ENCODE peak calls at places on chromosomes 11 and 22, in nine cellular contexts. Q is suprapubic skin, C is H54, U is Peyer's patch, Z is lower leg skin, G is tibial nerve, T is GM12891, D is uterus, N is H1. I is an unnamed sample.

GRCh38 chr22:27032121-27032761 is 374.9 kb downstream of the MIAT start:
- DNase-seq in N (peak; percentile 81), Q (no peak), C (no peak), G (no peak), Z (no peak), U (no peak), D (peak; percentile 34), T (no peak), I (peak; percentile 44)

GRCh38 chr11:86265194-86265593 is 20.6 kb downstream of the EED start:
- DNase-seq in T (no peak), G (no peak), U (no peak), N (no peak), Q (no peak), C (no peak), Z (no peak), D (no peak), I (no peak)

GRCh38 chr11:18313985-18314763 is 7.8 kb downstream of the HPS5 start:
- DNase-seq in T (no peak), Q (no peak), U (no peak), C (no peak), D (no peak), N (no peak), Z (no peak), G (no peak), I (peak; percentile 60)

GRCh38 chr22:47124451-47124881 is 362.0 kb downstream of the TBC1D22A start:
- DNase-seq in D (no peak), N (no peak), U (peak; percentile 39), Z (no peak), C (no peak), Q (no peak), T (no peak), G (no peak), I (peak; percentile 22)

GRCh38 chr11:126352934-126353801 is 2.3 kb upstream of the ST3GAL4 start:
- DNase-seq in N (no peak), D (no peak), Z (no peak), C (peak; percentile 42), T (no peak), U (no peak), G (no peak), Q (peak; percentile 49), I (peak; percentile 15)

GRCh38 chr11:90135016-90135415 is 553 bp downstream of the NAALAD2 start:
- DNase-seq in T (no peak), Z (no peak), G (no peak), D (no peak), Q (no peak), C (no peak), N (no peak), U (no peak), I (no peak)

GRCh38 chr11:128924109-128924508 is 18.6 kb downstream of the TP53AIP1 start:
- DNase-seq in Q (no peak), D (no peak), C (no peak), T (no peak), U (no peak), N (no peak), Z (no peak), G (no peak), I (no peak)

GRCh38 chr11:13210424-13210823 is 67.2 kb upstream of the BMAL1 start:
- DNase-seq in D (peak; percentile 44), N (peak; percentile 67), Q (no peak), C (no peak), U (peak; percentile 66), G (peak; percentile 42), T (no peak), Z (no peak), I (peak; percentile 78)

GRCh38 chr11:116772443-116773202 is at the start of gene BUD13:
- DNase-seq in U (peak; percentile 96), Q (peak; percentile 94), D (peak; percentile 91), N (peak; percentile 96), T (peak; percentile 90), C (peak; percentile 63), G (peak; percentile 75), Z (peak; percentile 98), I (peak; percentile 93)

GRCh38 chr11:59680287-59681154 is 11.7 kb upstream of the PATL1 start:
- DNase-seq in T (peak; percentile 29), Q (no peak), U (peak; percentile 58), C (peak; percentile 49), G (no peak), N (peak; percentile 67), Z (no peak), D (peak; percentile 46), I (peak; percentile 49)

GRCh38 chr11:75356613-75357012 is 5.2 kb upstream of the ARRB1 start:
- DNase-seq in Q (no peak), G (no peak), D (no peak), Z (no peak), T (no peak), C (no peak), N (no peak), U (no peak), I (no peak)

GRCh38 chr11:64026575-64027213 is 9.0 kb upstream of the FLRT1 start:
- DNase-seq in U (no peak), Z (no peak), D (no peak), C (no peak), N (no peak), Q (no peak), T (no peak), G (no peak), I (no peak)

GRCh38 chr11:26134481-26135355 is 197.2 kb upstream of the ANO3 start:
- DNase-seq in N (no peak), Z (no peak), T (no peak), Q (no peak), G (no peak), C (no peak), U (no peak), D (no peak), I (no peak)

GRCh38 chr11:10674440-10674855 is 19.1 kb downstream of the IRAG1 start:
- DNase-seq in C (no peak), Q (no peak), G (peak; percentile 30), T (no peak), U (no peak), N (no peak), D (no peak), Z (peak; percentile 91), I (no peak)

GRCh38 chr11:31240340-31240904 is 129.1 kb downstream of the DCDC1 start:
- DNase-seq in D (no peak), Z (no peak), N (no peak), G (no peak), U (no peak), C (no peak), T (no peak), Q (no peak), I (no peak)

GRCh38 chr22:37218771-37219411 is 6.6 kb upstream of the SSTR3 start:
- DNase-seq in G (no peak), C (no peak), Q (no peak), N (no peak), Z (no peak), D (no peak), T (peak; percentile 53), U (no peak), I (no peak)

GRCh38 chr22:48182896-48183805 is 1420.7 kb downstream of the TBC1D22A start:
- DNase-seq in U (no peak), C (no peak), T (no peak), G (no peak), Z (peak; percentile 68), D (no peak), Q (no peak), N (no peak), I (no peak)

DNA sequence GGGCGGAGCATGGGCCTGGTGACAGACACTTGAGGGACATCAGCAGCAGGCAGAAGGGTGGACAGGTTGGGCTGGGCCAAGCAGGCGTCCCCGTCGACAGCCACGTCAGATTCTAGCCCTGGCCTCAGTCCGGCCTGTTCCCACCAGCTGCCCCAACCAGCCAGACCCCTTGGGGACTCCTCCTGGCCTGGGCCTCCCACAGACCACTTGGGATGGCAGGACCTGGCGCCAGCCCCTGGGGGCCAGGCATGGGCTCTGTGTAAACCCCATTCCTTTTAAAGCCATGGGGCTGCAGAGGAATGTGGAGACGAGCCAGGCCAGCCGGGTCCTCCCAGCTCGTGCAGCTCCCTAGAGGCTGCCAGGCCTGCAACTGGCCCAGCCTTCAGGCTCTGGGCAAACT is 4.7 kb upstream of the SUSD2 start:
- DNase-seq in D (peak; percentile 57), Z (no peak), C (no peak), Q (no peak), U (no peak), T (no peak), N (no peak), G (no peak), I (no peak)
- TF ChIP-seq POLR2A in D (no peak), Z (no peak), C (no peak), Q (no peak), U (no peak), T (no peak), N (no peak), G (no peak), I (no peak)

DNA sequence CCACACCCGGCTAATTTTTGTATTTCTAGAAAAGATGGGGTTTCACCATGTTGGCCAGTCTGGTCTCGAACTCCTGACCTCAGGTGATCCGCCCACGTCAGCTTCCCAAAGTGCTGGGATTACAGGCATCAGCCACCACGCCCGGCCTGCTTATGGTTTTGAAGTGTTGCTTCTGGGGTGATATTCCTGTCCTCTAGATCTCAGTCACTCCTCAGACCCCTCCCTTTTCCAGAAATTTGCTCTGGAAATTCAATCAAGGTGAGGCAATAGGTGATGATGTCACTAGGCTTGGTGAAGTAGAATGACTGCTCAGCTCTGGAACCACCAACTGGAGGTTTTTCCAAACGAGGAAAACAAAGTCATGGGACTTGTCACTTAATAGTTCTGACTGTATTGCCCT is 36.6 kb upstream of the CREB3L1 start:
- DNase-seq in T (no peak), Z (no peak), N (no peak), C (no peak), Q (no peak), G (no peak), U (no peak), D (no peak), I (no peak)
- TF ChIP-seq POLR2A in T (no peak), Z (no peak), N (no peak), C (no peak), Q (no peak), G (no peak), U (no peak), D (no peak), I (no peak)

DNA sequence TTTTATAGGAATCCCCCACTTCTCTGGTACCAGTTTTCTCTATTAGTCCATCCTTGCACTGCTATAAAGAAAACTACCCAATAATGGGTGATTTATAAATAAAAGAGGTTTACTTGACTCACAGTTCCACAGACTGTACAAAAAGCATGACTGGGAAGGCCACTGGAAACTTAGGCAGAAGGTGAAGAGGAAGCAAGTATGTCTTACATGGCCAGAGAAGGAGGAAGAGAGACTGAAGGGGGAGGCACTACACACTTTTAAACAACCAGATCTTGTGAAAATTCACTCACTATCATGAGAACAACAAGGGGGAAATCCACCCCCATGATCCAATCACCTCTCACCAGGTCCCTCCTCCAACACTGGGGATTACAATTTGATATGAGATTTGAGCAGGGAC is 68.9 kb upstream of the GNAZ start:
- DNase-seq in C (no peak), N (no peak), T (no peak), U (no peak), D (no peak), G (no peak), Q (no peak), Z (no peak), I (no peak)
- TF ChIP-seq POLR2A in C (no peak), N (no peak), T (no peak), U (no peak), D (no peak), G (no peak), Q (no peak), Z (no peak), I (no peak)

GRCh38 chr11:110939471-110939870 is 227.2 kb upstream of the ARHGAP20 start:
- DNase-seq in D (no peak), N (no peak), T (no peak), Z (no peak), Q (no peak), G (no peak), C (no peak), U (no peak), I (no peak)

GRCh38 chr11:110929129-110929528 is 216.9 kb upstream of the ARHGAP20 start:
- DNase-seq in G (no peak), C (no peak), Z (no peak), D (no peak), T (no peak), Q (no peak), U (no peak), N (no peak), I (no peak)

GRCh38 chr11:110935018-110935640 is 222.9 kb upstream of the ARHGAP20 start:
- DNase-seq in N (no peak), Q (no peak), T (no peak), C (no peak), Z (no peak), D (no peak), U (no peak), G (no peak), I (no peak)
- TF ChIP-seq POLR2A in N (no peak), Q (no peak), T (no peak), C (no peak), Z (no peak), D (no peak), U (no peak), G (no peak), I (no peak)